ENCODE peak calls at places on chromosomes 1 and 21, in seven cellular contexts. W is stimulated activated CD4-positive, alpha-beta T cell treated with anti-CD3 and anti-CD28 coated beads, Interleukin-1b, Interleukin-23, amount 100 ng/mL, for 4 hours; X is ACHN; I is substantia nigra; M is EL; B is GM19239; H is NCI-H146. N is an unnamed sample.

GRCh38 chr1:27858072-27858948 is 14.0 kb upstream of the THEMIS2 start:
- DNase-seq in H (peak), W (peak), M (peak), I (peak), B (peak), X (peak), N (peak)

GRCh38 chr1:116417678-116418077 is 44.6 kb downstream of the ATP1A1 start:
- DNase-seq in B (no peak), H (no peak), I (no peak), M (no peak), X (no peak), W (no peak), N (no peak)

GRCh38 chr1:156546267-156546666 is 26.1 kb downstream of the IQGAP3 start:
- DNase-seq in M (no peak), W (no peak), B (no peak), I (no peak), H (no peak), X (no peak), N (no peak)

GRCh38 chr1:48471603-48472576 is at the start of gene SPATA6:
- DNase-seq in H (peak), X (peak), W (peak), I (peak), M (peak), B (peak), N (peak)

GRCh38 chr1:209896346-209896745 is 41.7 kb upstream of the SYT14 start:
- DNase-seq in H (no peak), M (no peak), W (no peak), B (no peak), I (no peak), X (peak), N (no peak)

GRCh38 chr1:40899230-40899870 is 37.2 kb upstream of the CITED4 start:
- DNase-seq in W (no peak), B (no peak), X (no peak), I (no peak), H (no peak), M (no peak), N (no peak)

GRCh38 chr21:29481641-29482040 is 182.9 kb downstream of the BACH1 start:
- DNase-seq in W (no peak), H (no peak), I (no peak), B (no peak), M (peak), X (no peak), N (no peak)

GRCh38 chr1:77834771-77835334 is 53.6 kb upstream of the NEXN start:
- DNase-seq in H (peak), M (peak), W (no peak), X (no peak), B (no peak), I (no peak), N (peak)

GRCh38 chr21:42486120-42486519 is 9.9 kb downstream of the RSPH1 start:
- DNase-seq in X (no peak), W (no peak), B (no peak), H (no peak), M (no peak), I (no peak), N (peak)

GRCh38 chr1:26126321-26127084 is 14.9 kb downstream of the PDIK1L start:
- DNase-seq in I (no peak), M (no peak), B (peak), H (no peak), W (no peak), X (peak), N (no peak)

GRCh38 chr1:185419718-185420117 is 102.7 kb upstream of the IVNS1ABP start:
- DNase-seq in H (peak), M (peak), W (no peak), I (no peak), B (no peak), X (no peak), N (no peak)

GRCh38 chr1:245166471-245166885 is 11.7 kb downstream of the KIF26B start:
- DNase-seq in M (peak), H (peak), I (no peak), W (no peak), B (no peak), X (no peak), N (no peak)

GRCh38 chr1:178951600-178951999 is 74.1 kb upstream of the FAM20B start:
- DNase-seq in I (no peak), W (no peak), M (no peak), B (no peak), H (no peak), X (no peak), N (no peak)

GRCh38 chr1:27475707-27476106 is 14.3 kb downstream of the WASF2 start:
- DNase-seq in M (no peak), B (no peak), H (no peak), I (no peak), X (no peak), W (no peak), N (no peak)

GRCh38 chr1:97610748-97611147 is 310.1 kb downstream of the DPYD start:
- DNase-seq in X (no peak), I (no peak), H (no peak), W (no peak), B (no peak), M (no peak), N (no peak)

GRCh38 chr21:44485254-44485793 is 30.0 kb downstream of the LRRC3 start:
- DNase-seq in B (peak), H (peak), M (no peak), X (no peak), W (peak), I (no peak), N (peak)

GRCh38 chr1:18949689-18950414 is 6.6 kb downstream of the IFFO2 start:
- DNase-seq in H (no peak), M (peak), X (no peak), W (no peak), I (peak), B (peak), N (no peak)

GRCh38 chr1:31756578-31756977 is 7.6 kb downstream of the ADGRB2 start:
- DNase-seq in I (no peak), X (no peak), W (no peak), M (no peak), H (no peak), B (no peak), N (no peak)

GRCh38 chr1:198601936-198602889 is 36.6 kb upstream of the PTPRC start:
- DNase-seq in I (no peak), H (no peak), B (no peak), M (peak), X (no peak), W (no peak), N (no peak)

GRCh38 chr1:199089393-199090122 is 450.7 kb downstream of the PTPRC start:
- DNase-seq in I (no peak), H (no peak), M (no peak), W (no peak), B (peak), X (no peak), N (no peak)

GRCh38 chr1:237610157-237610556 is 280.6 kb downstream of the ZP4 start:
- DNase-seq in W (no peak), B (no peak), M (no peak), X (no peak), I (no peak), H (no peak), N (no peak)

GRCh38 chr1:1212780-1213152 is 1.2 kb downstream of the TNFRSF4 start:
- DNase-seq in M (no peak), I (no peak), W (no peak), B (no peak), H (no peak), X (no peak), N (no peak)

GRCh38 chr1:152537496-152537895 is 23.2 kb downstream of the CRCT1 start:
- DNase-seq in H (no peak), W (no peak), M (no peak), B (no peak), X (no peak), I (no peak), N (no peak)

GRCh38 chr1:70063861-70064260 is 141.5 kb downstream of the LRRC40 start:
- DNase-seq in B (no peak), I (no peak), X (no peak), M (no peak), H (no peak), W (no peak), N (no peak)

GRCh38 chr1:51518730-51519047 is 377 bp downstream of the EPS15 start:
- DNase-seq in W (peak), I (no peak), H (peak), X (peak), B (peak), M (peak), N (no peak)

N was measured in NCI-H526.